ENCODE peak calls at places on chromosomes 5 and 9, in seven cellular contexts. Y is neural progenitor cell; K is breast epithelium; Q is left lung; F is endodermal cell; D is naive thymus-derived CD4-positive, alpha-beta T cell; P is adrenal gland. S is an unnamed sample.
A peak's percentile ranks its signal among the peaks of the same experiment; 100 is the strongest.

GRCh38 chr9:83281306-83282255 is 218.6 kb upstream of the RASEF start:
- DNase-seq in D (no peak), Q (peak; percentile 58), F (no peak), K (peak; percentile 65), P (peak; percentile 92), Y (no peak), S (no peak)

GRCh38 chr9:34709196-34709978 is 549 bp downstream of the CCL21 start:
- DNase-seq in D (no peak), P (no peak), Q (no peak), Y (no peak), K (no peak), F (no peak), S (no peak)

GRCh38 chr5:134549714-134550113 is 24.2 kb downstream of the JADE2 start:
- DNase-seq in K (no peak), Q (no peak), D (no peak), P (no peak), Y (no peak), F (no peak), S (no peak)

GRCh38 chr5:72654231-72654630 is 147.0 kb upstream of the ZNF366 start:
- DNase-seq in D (no peak), P (no peak), Y (no peak), Q (no peak), F (no peak), K (no peak), S (no peak)

GRCh38 chr5:173793677-173794570 is 94.2 kb upstream of the CPEB4 start:
- DNase-seq in D (no peak), K (peak; percentile 49), F (no peak), Y (no peak), P (no peak), Q (peak; percentile 51), S (no peak)

GRCh38 chr5:9176641-9177040 is 369.2 kb downstream of the SEMA5A start:
- DNase-seq in Y (no peak), P (no peak), F (no peak), Q (no peak), K (no peak), D (no peak), S (no peak)

GRCh38 chr9:12604154-12604825 is 88.9 kb upstream of the TYRP1 start:
- DNase-seq in D (no peak), Q (no peak), K (no peak), Y (no peak), P (no peak), F (no peak), S (no peak)

GRCh38 chr9:32399110-32399815 is 14.8 kb downstream of the ACO1 start:
- DNase-seq in Y (no peak), D (no peak), F (no peak), Q (no peak), K (no peak), P (no peak), S (no peak)

GRCh38 chr5:169408735-169409134 is 107.8 kb upstream of the SLIT3 start:
- DNase-seq in Y (no peak), F (no peak), D (no peak), P (no peak), K (no peak), Q (no peak), S (no peak)

GRCh38 chr9:115591584-115591984 is 473.6 kb upstream of the TNC start:
- DNase-seq in Q (peak; percentile 62), D (no peak), Y (peak; percentile 88), F (peak; percentile 82), K (peak; percentile 68), P (peak; percentile 72), S (no peak)

GRCh38 chr5:96683392-96683791 is 21.2 kb downstream of the CAST start:
- DNase-seq in P (no peak), F (no peak), K (no peak), Q (no peak), Y (no peak), D (no peak), S (no peak)

GRCh38 chr5:131289738-131290137 is 25.9 kb downstream of the CDC42SE2 start:
- DNase-seq in Y (no peak), P (no peak), Q (no peak), F (no peak), D (no peak), K (no peak), S (no peak)

GRCh38 chr5:126450895-126451294 is 27.7 kb downstream of the GRAMD2B start:
- DNase-seq in D (no peak), K (no peak), Y (no peak), P (no peak), F (no peak), Q (no peak), S (no peak)

GRCh38 chr5:65192326-65192725 is 289.4 kb downstream of the ADAMTS6 start:
- DNase-seq in Q (no peak), Y (no peak), K (no peak), D (no peak), F (no peak), P (no peak), S (no peak)

GRCh38 chr5:133714161-133714915 is 102.0 kb upstream of the FSTL4 start:
- DNase-seq in F (no peak), K (no peak), Y (no peak), P (peak; percentile 50), Q (no peak), D (no peak), S (no peak)

GRCh38 chr5:157166494-157167218 is 592 bp upstream of the GARIN3 start:
- DNase-seq in K (no peak), F (no peak), Q (no peak), Y (no peak), P (no peak), D (no peak), S (no peak)

GRCh38 chr9:7186175-7186574 is 428.4 kb downstream of the KDM4C start:
- DNase-seq in K (no peak), Q (no peak), Y (peak; percentile 16), P (no peak), F (peak; percentile 79), D (no peak), S (no peak)

GRCh38 chr9:123753669-123754307 is 176.1 kb downstream of the DENND1A start:
- DNase-seq in P (no peak), D (no peak), F (no peak), Y (no peak), K (no peak), Q (no peak), S (no peak)

GRCh38 chr5:142783601-142784291 is 13.6 kb downstream of the ARHGAP26 start:
- DNase-seq in P (peak; percentile 80), D (no peak), K (no peak), Y (peak; percentile 43), Q (no peak), F (peak; percentile 64), S (no peak)

GRCh38 chr9:18606281-18606680 is 132.3 kb downstream of the ADAMTSL1 start:
- DNase-seq in Y (no peak), D (no peak), Q (no peak), F (no peak), K (no peak), P (no peak), S (no peak)

GRCh38 chr9:119026120-119026519 is 343.1 kb downstream of the BRINP1 start:
- DNase-seq in F (no peak), Y (no peak), P (peak; percentile 60), K (peak; percentile 86), D (no peak), Q (peak; percentile 38), S (no peak)

GRCh38 chr9:126957687-126958053 is 43.1 kb downstream of the RALGPS1 start:
- DNase-seq in F (no peak), Y (no peak), D (no peak), P (no peak), K (no peak), Q (no peak), S (no peak)

GRCh38 chr9:89621031-89621430 is 16.2 kb downstream of the GADD45G start:
- DNase-seq in F (no peak), K (no peak), Q (no peak), Y (no peak), P (no peak), D (no peak), S (no peak)

GRCh38 chr9:92980085-92980745 is 32.9 kb downstream of the FGD3 start:
- DNase-seq in P (no peak), F (no peak), D (no peak), Q (no peak), K (no peak), Y (no peak), S (no peak)

GRCh38 chr9:79572891-79573696 is 1.3 kb downstream of the TLE4 start:
- DNase-seq in K (peak; percentile 24), Q (peak; percentile 63), D (peak; percentile 66), F (peak; percentile 71), P (peak; percentile 61), Y (peak; percentile 70), S (peak; percentile 53)

DNA sequence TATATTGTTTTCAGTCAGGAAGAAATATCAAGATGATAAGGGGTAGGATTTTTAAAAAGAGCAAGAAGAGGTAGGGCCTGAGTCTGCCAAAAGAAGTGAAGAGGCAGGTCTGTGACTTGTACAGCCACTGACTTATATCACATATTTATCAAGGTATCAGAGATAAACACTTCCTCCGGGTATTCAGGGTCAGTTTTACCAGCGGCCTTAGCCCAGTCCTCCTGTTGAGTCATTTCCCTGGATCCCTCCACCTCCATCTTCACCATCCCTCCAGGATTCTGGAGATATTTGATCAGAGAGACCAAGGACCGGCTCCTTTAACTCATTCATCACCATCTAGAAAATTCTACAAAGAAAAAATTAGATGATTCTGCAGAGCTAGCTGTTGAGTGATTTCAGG is 375.7 kb upstream of the TUSC1 start:
- DNase-seq in Y (no peak), F (no peak), D (no peak), P (no peak), K (no peak), Q (no peak), S (no peak)
- H3K9me3 ChIP-seq in Y (no peaks in the 10 kb centered on the region), F (no peaks in the 10 kb centered on the region), D (no peaks in the 10 kb centered on the region), P (no peaks in the 10 kb centered on the region), K (no peaks in the 10 kb centered on the region), Q (no peaks in the 10 kb centered on the region), S (no peaks in the 10 kb centered on the region)

DNA sequence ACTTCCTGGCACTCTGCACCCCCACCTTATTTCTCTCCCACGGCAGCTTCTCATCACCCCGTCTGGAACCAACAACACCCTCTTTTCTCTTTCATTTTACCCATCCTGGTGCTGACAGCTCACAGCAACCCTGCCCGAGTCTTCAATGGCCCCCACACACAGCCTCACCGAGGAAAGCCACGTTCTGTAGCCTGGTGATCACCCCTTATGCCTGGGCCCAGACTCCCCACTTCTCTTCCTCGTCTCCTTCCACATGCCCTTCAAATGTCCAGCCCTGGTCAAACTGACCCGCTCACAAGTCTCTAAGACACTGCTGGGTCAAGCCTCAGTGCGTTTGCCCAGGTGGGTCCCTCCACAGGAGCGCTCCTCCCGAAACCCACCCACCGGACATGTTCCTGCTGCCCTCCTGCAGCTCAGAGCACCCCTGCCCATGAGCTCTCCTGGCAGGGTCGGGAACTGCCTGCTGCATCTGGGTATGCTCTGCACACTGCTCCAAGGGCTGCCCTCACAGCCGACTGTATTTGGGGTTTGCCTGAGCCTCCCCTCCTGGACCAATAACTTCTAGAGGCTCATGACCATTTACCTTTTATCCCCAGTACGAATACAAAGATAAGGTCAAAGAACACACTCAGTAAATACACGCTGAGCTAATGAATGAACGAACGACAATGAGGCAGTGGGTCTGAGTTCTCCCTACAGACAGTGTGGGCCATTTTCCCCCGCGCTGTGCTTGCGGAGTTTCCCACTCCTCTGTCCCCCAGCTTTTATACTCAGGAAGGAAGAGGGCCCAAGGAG is 154.7 kb upstream of the PHYKPL start:
- DNase-seq in Q (no peak), D (no peak), K (no peak), Y (no peak), P (no peak), F (peak; percentile 45), S (no peak)
- H3K9me3 ChIP-seq in Q (no peaks in the 10 kb centered on the region), D (no peaks in the 10 kb centered on the region), K (no peaks in the 10 kb centered on the region), Y (no peaks in the 10 kb centered on the region), P (no peaks in the 10 kb centered on the region), F (no peaks in the 10 kb centered on the region), S (no peaks in the 10 kb centered on the region)

GRCh38 chr5:150639751-150640150 is 709 bp upstream of the SYNPO start:
- DNase-seq in K (no peak), D (no peak), F (no peak), Y (no peak), Q (no peak), P (peak; percentile 88), S (no peak)
- H3K9me3 ChIP-seq in K (no peaks in the 10 kb centered on the region), D (no peaks in the 10 kb centered on the region), F (no peaks in the 10 kb centered on the region), Y (no peaks in the 10 kb centered on the region), Q (no peaks in the 10 kb centered on the region), P (no peaks in the 10 kb centered on the region), S (no peaks in the 10 kb centered on the region)

GRCh38 chr9:129513856-129514496 is 106.9 kb downstream of the C9orf50 start:
- DNase-seq in Q (no peak), K (no peak), D (no peak), P (no peak), F (no peak), Y (no peak), S (no peak)
- H3K9me3 ChIP-seq in Q (peaks cover 35% of the 10 kb centered on the region), K (peaks cover 22% of the 10 kb centered on the region), D (peaks cover 29% of the 10 kb centered on the region), P (no peaks in the 10 kb centered on the region), F (peaks cover 42% of the 10 kb centered on the region), Y (peaks cover 5% of the 10 kb centered on the region), S (no peaks in the 10 kb centered on the region)

S was measured in T-helper 17 cell.